ENCODE peak calls at places on chromosomes 7 and 10, in six cellular contexts. One of them, this sample, is unnamed.

GRCh38 chr7:96300981-96301380 is 20.9 kb downstream of the SLC25A13 start:
- DNase-seq in memory B cell: no peak
- DNase-seq in HFFc6: no peak
- DNase-seq in NCI-H1930: no peak
- DNase-seq in HepG2: no peak
- DNase-seq in iris pigment epithelial cell: peak; percentile 54
- DNase-seq in this sample: no peak

GRCh38 chr7:506921-507622 is 12.6 kb downstream of the PDGFA start:
- DNase-seq in memory B cell: no peak
- DNase-seq in HFFc6: no peak
- DNase-seq in NCI-H1930: no peak
- DNase-seq in HepG2: no peak
- DNase-seq in iris pigment epithelial cell: no peak
- DNase-seq in this sample: no peak

GRCh38 chr10:126312167-126312566 is 76.1 kb downstream of the ADAM12 start:
- DNase-seq in memory B cell: no peak
- DNase-seq in HFFc6: no peak
- DNase-seq in NCI-H1930: no peak
- DNase-seq in HepG2: no peak
- DNase-seq in iris pigment epithelial cell: no peak
- DNase-seq in this sample: no peak

GRCh38 chr7:134888141-134888740 is 98.1 kb upstream of the AGBL3 start:
- DNase-seq in memory B cell: no peak
- DNase-seq in HFFc6: no peak
- DNase-seq in NCI-H1930: no peak
- DNase-seq in HepG2: no peak
- DNase-seq in iris pigment epithelial cell: no peak
- DNase-seq in this sample: no peak

GRCh38 chr7:157831901-157832810 is 495.4 kb downstream of the DNAJB6 start:
- DNase-seq in memory B cell: no peak
- DNase-seq in HFFc6: no peak
- DNase-seq in NCI-H1930: no peak
- DNase-seq in HepG2: no peak
- DNase-seq in iris pigment epithelial cell: no peak
- DNase-seq in this sample: no peak

GRCh38 chr10:58813573-58813972 is 300.9 kb downstream of the BICC1 start:
- DNase-seq in memory B cell: no peak
- DNase-seq in HFFc6: no peak
- DNase-seq in NCI-H1930: no peak
- DNase-seq in HepG2: peak; percentile 73
- DNase-seq in iris pigment epithelial cell: no peak
- DNase-seq in this sample: no peak

GRCh38 chr7:498678-499641 is 20.7 kb downstream of the PDGFA start:
- DNase-seq in memory B cell: no peak
- DNase-seq in HFFc6: no peak
- DNase-seq in NCI-H1930: no peak
- DNase-seq in HepG2: no peak
- DNase-seq in iris pigment epithelial cell: no peak
- DNase-seq in this sample: no peak

GRCh38 chr7:120740348-120740747 is 117.6 kb downstream of the TSPAN12 start:
- DNase-seq in memory B cell: no peak
- DNase-seq in HFFc6: no peak
- DNase-seq in NCI-H1930: no peak
- DNase-seq in HepG2: no peak
- DNase-seq in iris pigment epithelial cell: peak; percentile 32
- DNase-seq in this sample: no peak

GRCh38 chr7:74388880-74389415 is 64.8 kb upstream of the GTF2IRD1 start:
- DNase-seq in memory B cell: no peak
- DNase-seq in HFFc6: no peak
- DNase-seq in NCI-H1930: no peak
- DNase-seq in HepG2: no peak
- DNase-seq in iris pigment epithelial cell: no peak
- DNase-seq in this sample: no peak

GRCh38 chr10:3192856-3193635 is 20.5 kb upstream of the PITRM1 start:
- DNase-seq in memory B cell: no peak
- DNase-seq in HFFc6: peak; percentile 55
- DNase-seq in NCI-H1930: no peak
- DNase-seq in HepG2: peak; percentile 29
- DNase-seq in iris pigment epithelial cell: peak; percentile 74
- DNase-seq in this sample: peak; percentile 24

This sample was measured in NK-92 treated with Interleukin-12 subunit alpha and Interleukin-12 subunit beta, amount 100 ng/mL, for 24 hours.